ENCODE peak calls at places on chromosomes 13 and 19, in five cellular contexts. One of them, this sample, is unnamed. For H3K36me3, the result is how much of the 10 kb centered on the place peaks cover.

GRCh38 chr19:2132191-2132590 is 19.2 kb downstream of the AP3D1 start:
- DNase-seq in SK-N-SH: no peak
- DNase-seq in aorta: no peak
- DNase-seq in cardiac muscle cell: no peak
- DNase-seq in SJSA1: no peak
- DNase-seq in this sample: no peak

GRCh38 chr19:18193388-18194207 is 580 bp downstream of the MPV17L2 start:
- DNase-seq in SK-N-SH: no peak
- DNase-seq in SJSA1: peak
- DNase-seq in cardiac muscle cell: peak
- DNase-seq in aorta: no peak
- DNase-seq in this sample: no peak

GRCh38 chr13:77820431-77821149 is 98.0 kb downstream of the EDNRB start:
- DNase-seq in SK-N-SH: no peak
- DNase-seq in aorta: no peak
- DNase-seq in SJSA1: no peak
- DNase-seq in cardiac muscle cell: no peak
- DNase-seq in this sample: peak

GRCh38 chr13:50393641-50394040 is 378.4 kb downstream of the KCNRG start:
- DNase-seq in aorta: no peak
- DNase-seq in SK-N-SH: no peak
- DNase-seq in SJSA1: no peak
- DNase-seq in cardiac muscle cell: peak
- DNase-seq in this sample: peak

GRCh38 chr13:102040812-102041211 is 361.0 kb downstream of the FGF14 start:
- DNase-seq in SK-N-SH: no peak
- DNase-seq in cardiac muscle cell: no peak
- DNase-seq in SJSA1: no peak
- DNase-seq in aorta: no peak
- DNase-seq in this sample: no peak

GRCh38 chr19:54481326-54481930 is 8.3 kb upstream of the CDC42EP5 start:
- DNase-seq in cardiac muscle cell: peak
- DNase-seq in SK-N-SH: peak
- DNase-seq in SJSA1: peak
- DNase-seq in aorta: peak
- DNase-seq in this sample: peak

GRCh38 chr13:110560606-110561334 is 752 bp downstream of the RAB20 start:
- DNase-seq in aorta: peak
- DNase-seq in SJSA1: no peak
- DNase-seq in SK-N-SH: peak
- DNase-seq in cardiac muscle cell: peak
- DNase-seq in this sample: peak

GRCh38 chr19:54343868-54344267 is 4.9 kb upstream of the LILRA4 start:
- DNase-seq in cardiac muscle cell: no peak
- DNase-seq in SK-N-SH: no peak
- DNase-seq in aorta: no peak
- DNase-seq in SJSA1: no peak
- DNase-seq in this sample: no peak

GRCh38 chr19:4861147-4861546 is 6.3 kb downstream of the PLIN3 start:
- DNase-seq in SK-N-SH: no peak
- DNase-seq in aorta: no peak
- DNase-seq in SJSA1: no peak
- DNase-seq in cardiac muscle cell: no peak
- DNase-seq in this sample: no peak

GRCh38 chr19:18985257-18985656 is 44.2 kb upstream of the HOMER3 start:
- DNase-seq in SJSA1: no peak
- DNase-seq in aorta: no peak
- DNase-seq in cardiac muscle cell: no peak
- DNase-seq in SK-N-SH: no peak
- DNase-seq in this sample: no peak

GRCh38 chr13:25186187-25186586 is 14.1 kb upstream of the AMER2 start:
- DNase-seq in SK-N-SH: no peak
- DNase-seq in SJSA1: no peak
- DNase-seq in aorta: no peak
- DNase-seq in cardiac muscle cell: no peak
- DNase-seq in this sample: no peak

GRCh38 chr13:83125791-83126190 is 756.5 kb downstream of the SLITRK1 start:
- DNase-seq in cardiac muscle cell: no peak
- DNase-seq in SJSA1: no peak
- DNase-seq in SK-N-SH: no peak
- DNase-seq in aorta: no peak
- DNase-seq in this sample: no peak

GRCh38 chr19:38910488-38910887 is 1.5 kb downstream of the CCER2 start:
- DNase-seq in cardiac muscle cell: no peak
- DNase-seq in SK-N-SH: no peak
- DNase-seq in aorta: no peak
- DNase-seq in SJSA1: no peak
- DNase-seq in this sample: no peak

GRCh38 chr13:101647760-101648159 is 195.3 kb downstream of the ITGBL1 start:
- DNase-seq in aorta: no peak
- DNase-seq in SK-N-SH: no peak
- DNase-seq in SJSA1: no peak
- DNase-seq in cardiac muscle cell: no peak
- DNase-seq in this sample: no peak

GRCh38 chr19:49244256-49244655 is 80.7 kb downstream of the SLC6A16 start:
- DNase-seq in SJSA1: no peak
- DNase-seq in cardiac muscle cell: no peak
- DNase-seq in aorta: no peak
- DNase-seq in SK-N-SH: no peak
- DNase-seq in this sample: no peak

GRCh38 chr13:46129955-46130354 is 25.1 kb upstream of the CPB2 start:
- DNase-seq in aorta: no peak
- DNase-seq in SJSA1: no peak
- DNase-seq in cardiac muscle cell: no peak
- DNase-seq in SK-N-SH: no peak
- DNase-seq in this sample: no peak

GRCh38 chr19:34480971-34481821 is at the start of gene WTIP:
- DNase-seq in SK-N-SH: peak
- DNase-seq in cardiac muscle cell: peak
- DNase-seq in aorta: peak
- DNase-seq in SJSA1: peak
- DNase-seq in this sample: peak

GRCh38 chr13:106357198-106357597 is 178.3 kb downstream of the EFNB2 start:
- DNase-seq in SK-N-SH: no peak
- DNase-seq in aorta: no peak
- DNase-seq in SJSA1: peak
- DNase-seq in cardiac muscle cell: no peak
- DNase-seq in this sample: no peak

GRCh38 chr13:92843549-92843948 is 383.1 kb upstream of the GPC6 start:
- DNase-seq in SJSA1: peak
- DNase-seq in aorta: no peak
- DNase-seq in SK-N-SH: no peak
- DNase-seq in cardiac muscle cell: no peak
- DNase-seq in this sample: no peak

GRCh38 chr13:94254737-94255136 is 224.7 kb downstream of the DCT start:
- DNase-seq in aorta: no peak
- DNase-seq in cardiac muscle cell: no peak
- DNase-seq in SK-N-SH: no peak
- DNase-seq in SJSA1: no peak
- DNase-seq in this sample: no peak

GRCh38 chr13:22049384-22049783 is 378.5 kb downstream of the FGF9 start:
- DNase-seq in SJSA1: no peak
- DNase-seq in cardiac muscle cell: no peak
- DNase-seq in aorta: no peak
- DNase-seq in SK-N-SH: no peak
- DNase-seq in this sample: no peak

GRCh38 chr19:33298146-33298911 is 4.0 kb downstream of the CEBPA start:
- DNase-seq in aorta: no peak
- DNase-seq in SJSA1: no peak
- DNase-seq in cardiac muscle cell: no peak
- DNase-seq in SK-N-SH: peak
- DNase-seq in this sample: peak

GRCh38 chr13:45325806-45326205 is 15.2 kb downstream of the TPT1 start:
- DNase-seq in SJSA1: peak
- DNase-seq in cardiac muscle cell: peak
- DNase-seq in aorta: no peak
- DNase-seq in SK-N-SH: no peak
- DNase-seq in this sample: no peak

GRCh38 chr13:47426126-47426849 is 529.4 kb upstream of the HTR2A start:
- DNase-seq in aorta: no peak
- DNase-seq in SK-N-SH: no peak
- DNase-seq in SJSA1: peak
- DNase-seq in cardiac muscle cell: no peak
- DNase-seq in this sample: no peak

GRCh38 chr19:2064788-2065524 is 13.9 kb upstream of the MKNK2 start:
- DNase-seq in SK-N-SH: no peak
- DNase-seq in aorta: no peak
- DNase-seq in SJSA1: no peak
- DNase-seq in cardiac muscle cell: no peak
- DNase-seq in this sample: no peak

DNA sequence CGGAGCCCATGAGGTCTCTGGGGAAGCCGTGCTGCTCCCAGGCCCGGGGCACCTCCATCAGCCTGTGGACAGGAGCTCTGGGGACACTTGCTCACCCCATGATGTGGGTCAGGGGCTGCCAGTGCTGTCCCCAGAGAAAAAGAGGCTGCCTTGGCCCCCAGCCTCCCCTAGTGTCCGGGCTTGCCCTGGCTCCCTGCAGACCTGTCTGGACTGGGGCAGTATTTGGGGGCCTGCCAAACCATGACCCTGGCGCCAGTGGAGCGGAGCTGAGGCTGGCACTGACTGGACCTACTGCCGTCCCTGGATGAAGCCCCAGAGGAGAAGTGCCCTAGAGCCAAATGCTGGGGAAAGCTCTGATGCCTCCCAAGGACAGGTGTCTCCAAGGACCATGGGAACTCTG is 30.4 kb downstream of the ELAVL1 start:
- DNase-seq in SK-N-SH: no peak
- DNase-seq in SJSA1: no peak
- DNase-seq in cardiac muscle cell: no peak
- DNase-seq in aorta: no peak
- DNase-seq in this sample: no peak
- H3K36me3 ChIP-seq in SK-N-SH: half or more
- H3K36me3 ChIP-seq in SJSA1: half or more
- H3K36me3 ChIP-seq in cardiac muscle cell: under half
- H3K36me3 ChIP-seq in aorta: under half
- H3K36me3 ChIP-seq in this sample: under half

GRCh38 chr13:113489549-113490495 is 689 bp downstream of the DCUN1D2 start:
- DNase-seq in aorta: no peak
- DNase-seq in SJSA1: peak
- DNase-seq in SK-N-SH: peak
- DNase-seq in cardiac muscle cell: peak
- DNase-seq in this sample: peak

GRCh38 chr13:113491982-113492381 is 1.5 kb upstream of the DCUN1D2 start:
- DNase-seq in SK-N-SH: no peak
- DNase-seq in aorta: no peak
- DNase-seq in cardiac muscle cell: no peak
- DNase-seq in SJSA1: peak
- DNase-seq in this sample: no peak

GRCh38 chr13:113493315-113493951 is 2.9 kb upstream of the DCUN1D2 start:
- DNase-seq in SK-N-SH: no peak
- DNase-seq in cardiac muscle cell: no peak
- DNase-seq in SJSA1: peak
- DNase-seq in aorta: no peak
- DNase-seq in this sample: no peak

GRCh38 chr13:113490496-113491417 is at the start of gene DCUN1D2:
- DNase-seq in aorta: peak
- DNase-seq in SJSA1: peak
- DNase-seq in SK-N-SH: peak
- DNase-seq in cardiac muscle cell: peak
- DNase-seq in this sample: peak

GRCh38 chr13:113491418-113491883 is 940 bp upstream of the DCUN1D2 start:
- DNase-seq in cardiac muscle cell: peak
- DNase-seq in SK-N-SH: peak
- DNase-seq in SJSA1: peak
- DNase-seq in aorta: no peak
- DNase-seq in this sample: peak
- H3K36me3 ChIP-seq in cardiac muscle cell: under half
- H3K36me3 ChIP-seq in SK-N-SH: under half
- H3K36me3 ChIP-seq in SJSA1: under half
- H3K36me3 ChIP-seq in aorta: under half
- H3K36me3 ChIP-seq in this sample: under half

GRCh38 chr13:32428581-32429072 is 697 bp upstream of the N4BP2L1 start:
- DNase-seq in aorta: no peak
- DNase-seq in SK-N-SH: no peak
- DNase-seq in cardiac muscle cell: no peak
- DNase-seq in SJSA1: no peak
- DNase-seq in this sample: no peak

GRCh38 chr13:32427852-32428580 is at the start of gene N4BP2L1:
- DNase-seq in SK-N-SH: peak
- DNase-seq in cardiac muscle cell: peak
- DNase-seq in aorta: peak
- DNase-seq in SJSA1: peak
- DNase-seq in this sample: peak

GRCh38 chr13:32429406-32429909 is 1.5 kb upstream of the N4BP2L1 start:
- DNase-seq in SK-N-SH: no peak
- DNase-seq in aorta: no peak
- DNase-seq in SJSA1: no peak
- DNase-seq in cardiac muscle cell: no peak
- DNase-seq in this sample: no peak

GRCh38 chr13:32432856-32433255 is 4.9 kb upstream of the N4BP2L1 start:
- DNase-seq in aorta: no peak
- DNase-seq in SJSA1: no peak
- DNase-seq in cardiac muscle cell: no peak
- DNase-seq in SK-N-SH: no peak
- DNase-seq in this sample: no peak

GRCh38 chr13:32430018-32430747 is 2.3 kb upstream of the N4BP2L1 start:
- DNase-seq in cardiac muscle cell: no peak
- DNase-seq in SJSA1: no peak
- DNase-seq in aorta: no peak
- DNase-seq in SK-N-SH: no peak
- DNase-seq in this sample: no peak
- H3K36me3 ChIP-seq in cardiac muscle cell: under half
- H3K36me3 ChIP-seq in SJSA1: under half
- H3K36me3 ChIP-seq in aorta: under half
- H3K36me3 ChIP-seq in SK-N-SH: under half
- H3K36me3 ChIP-seq in this sample: under half

GRCh38 chr13:39215971-39216370 is 177.7 kb downstream of the NHLRC3 start:
- DNase-seq in SK-N-SH: no peak
- DNase-seq in cardiac muscle cell: no peak
- DNase-seq in SJSA1: no peak
- DNase-seq in aorta: no peak
- DNase-seq in this sample: no peak
- H3K36me3 ChIP-seq in SK-N-SH: under half
- H3K36me3 ChIP-seq in cardiac muscle cell: under half
- H3K36me3 ChIP-seq in SJSA1: under half
- H3K36me3 ChIP-seq in aorta: under half
- H3K36me3 ChIP-seq in this sample: under half

GRCh38 chr13:33683376-33683775 is 134.6 kb upstream of the RFC3 start:
- DNase-seq in cardiac muscle cell: no peak
- DNase-seq in SJSA1: no peak
- DNase-seq in aorta: no peak
- DNase-seq in SK-N-SH: no peak
- DNase-seq in this sample: no peak
- H3K36me3 ChIP-seq in cardiac muscle cell: under half
- H3K36me3 ChIP-seq in SJSA1: under half
- H3K36me3 ChIP-seq in aorta: under half
- H3K36me3 ChIP-seq in SK-N-SH: under half
- H3K36me3 ChIP-seq in this sample: under half

DNA sequence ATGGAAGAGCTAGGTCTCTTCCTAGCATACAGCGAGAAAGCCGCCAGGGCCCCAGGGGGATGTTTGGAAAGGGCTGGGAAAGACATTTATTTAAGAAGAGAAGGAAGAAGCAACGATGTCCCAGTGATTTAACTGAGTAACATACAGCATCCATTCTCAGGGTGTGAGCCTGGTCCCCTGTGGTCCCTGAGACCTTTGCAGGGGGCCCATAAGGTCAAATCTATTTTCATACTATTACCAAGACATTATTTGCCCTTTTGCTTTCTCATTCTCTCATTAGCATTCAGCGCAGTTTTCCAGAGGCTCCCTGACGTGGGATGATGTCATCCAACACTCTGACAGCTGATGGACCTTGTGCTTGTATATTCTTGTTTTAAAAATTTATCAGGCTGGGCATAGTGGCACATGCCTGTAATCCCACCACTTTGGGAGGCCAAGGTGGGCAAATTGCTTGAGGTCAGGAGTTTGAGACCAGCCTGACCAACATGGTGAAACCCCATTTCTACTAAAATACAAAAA is 18.3 kb upstream of the HNRNPUL1 start:
- DNase-seq in SK-N-SH: no peak
- DNase-seq in aorta: no peak
- DNase-seq in cardiac muscle cell: no peak
- DNase-seq in SJSA1: no peak
- DNase-seq in this sample: no peak
- H3K36me3 ChIP-seq in SK-N-SH: under half
- H3K36me3 ChIP-seq in aorta: under half
- H3K36me3 ChIP-seq in cardiac muscle cell: under half
- H3K36me3 ChIP-seq in SJSA1: half or more
- H3K36me3 ChIP-seq in this sample: under half

This sample was measured in GM23338.